ENCODE peak calls at places on chromosomes 12 and 14, in ten cellular contexts. One of them, this sample, is unnamed.

GRCh38 chr12:132146772-132147422 is 2.6 kb downstream of the NOC4L start:
- DNase-seq in LoVo: no peak
- DNase-seq in NCI-H1105: no peak
- DNase-seq in cardiac muscle cell: no peak
- DNase-seq in NCI-H2081: no peak
- DNase-seq in MCF 10A: no peak
- DNase-seq in T-helper 9 cell: no peak
- DNase-seq in naive B cell: no peak
- DNase-seq in omental fat pad: no peak
- DNase-seq in choroid plexus epithelial cell: no peak
- DNase-seq in this sample: no peak

GRCh38 chr12:76720068-76720467 is 43.8 kb upstream of the ZDHHC17 start:
- DNase-seq in NCI-H1105: no peak
- DNase-seq in NCI-H2081: no peak
- DNase-seq in MCF 10A: no peak
- DNase-seq in choroid plexus epithelial cell: peak
- DNase-seq in naive B cell: no peak
- DNase-seq in cardiac muscle cell: no peak
- DNase-seq in LoVo: peak
- DNase-seq in T-helper 9 cell: no peak
- DNase-seq in omental fat pad: no peak
- DNase-seq in this sample: peak

GRCh38 chr12:111741235-111741812 is 25.4 kb upstream of the ALDH2 start:
- DNase-seq in cardiac muscle cell: peak
- DNase-seq in NCI-H2081: peak
- DNase-seq in T-helper 9 cell: no peak
- DNase-seq in MCF 10A: no peak
- DNase-seq in LoVo: no peak
- DNase-seq in naive B cell: no peak
- DNase-seq in omental fat pad: no peak
- DNase-seq in NCI-H1105: no peak
- DNase-seq in choroid plexus epithelial cell: peak
- DNase-seq in this sample: no peak

GRCh38 chr12:88471641-88472040 is 108.6 kb downstream of the KITLG start:
- DNase-seq in cardiac muscle cell: peak
- DNase-seq in choroid plexus epithelial cell: peak
- DNase-seq in T-helper 9 cell: no peak
- DNase-seq in omental fat pad: no peak
- DNase-seq in LoVo: no peak
- DNase-seq in MCF 10A: peak
- DNase-seq in NCI-H1105: no peak
- DNase-seq in NCI-H2081: no peak
- DNase-seq in naive B cell: no peak
- DNase-seq in this sample: peak

GRCh38 chr12:2453076-2453806 is 341.5 kb upstream of the FKBP4 start:
- DNase-seq in T-helper 9 cell: no peak
- DNase-seq in LoVo: no peak
- DNase-seq in cardiac muscle cell: no peak
- DNase-seq in NCI-H1105: no peak
- DNase-seq in MCF 10A: no peak
- DNase-seq in naive B cell: no peak
- DNase-seq in NCI-H2081: no peak
- DNase-seq in choroid plexus epithelial cell: no peak
- DNase-seq in omental fat pad: no peak
- DNase-seq in this sample: no peak

GRCh38 chr14:98227000-98227726 is 1044.8 kb downstream of the BCL11B start:
- DNase-seq in MCF 10A: no peak
- DNase-seq in T-helper 9 cell: no peak
- DNase-seq in NCI-H2081: no peak
- DNase-seq in NCI-H1105: no peak
- DNase-seq in cardiac muscle cell: no peak
- DNase-seq in choroid plexus epithelial cell: no peak
- DNase-seq in omental fat pad: no peak
- DNase-seq in naive B cell: no peak
- DNase-seq in LoVo: no peak
- DNase-seq in this sample: no peak

GRCh38 chr14:76811561-76811960 is 1.1 kb downstream of the ANGEL1 start:
- DNase-seq in choroid plexus epithelial cell: peak
- DNase-seq in NCI-H2081: no peak
- DNase-seq in omental fat pad: no peak
- DNase-seq in naive B cell: no peak
- DNase-seq in NCI-H1105: no peak
- DNase-seq in T-helper 9 cell: no peak
- DNase-seq in LoVo: no peak
- DNase-seq in MCF 10A: peak
- DNase-seq in cardiac muscle cell: no peak
- DNase-seq in this sample: peak

GRCh38 chr12:96223411-96224218 is 29.4 kb downstream of the ELK3 start:
- DNase-seq in naive B cell: no peak
- DNase-seq in omental fat pad: no peak
- DNase-seq in choroid plexus epithelial cell: peak
- DNase-seq in NCI-H2081: no peak
- DNase-seq in NCI-H1105: no peak
- DNase-seq in MCF 10A: no peak
- DNase-seq in cardiac muscle cell: no peak
- DNase-seq in LoVo: no peak
- DNase-seq in T-helper 9 cell: no peak
- DNase-seq in this sample: no peak

GRCh38 chr12:57983150-57983857 is 41.9 kb downstream of the ATP23 start:
- DNase-seq in MCF 10A: peak
- DNase-seq in T-helper 9 cell: no peak
- DNase-seq in NCI-H1105: peak
- DNase-seq in LoVo: peak
- DNase-seq in naive B cell: peak
- DNase-seq in NCI-H2081: peak
- DNase-seq in choroid plexus epithelial cell: peak
- DNase-seq in cardiac muscle cell: peak
- DNase-seq in omental fat pad: no peak
- DNase-seq in this sample: peak

GRCh38 chr12:96422192-96422591 is 22.0 kb upstream of the CDK17 start:
- DNase-seq in NCI-H2081: no peak
- DNase-seq in choroid plexus epithelial cell: peak
- DNase-seq in naive B cell: no peak
- DNase-seq in NCI-H1105: no peak
- DNase-seq in T-helper 9 cell: no peak
- DNase-seq in cardiac muscle cell: peak
- DNase-seq in MCF 10A: no peak
- DNase-seq in LoVo: no peak
- DNase-seq in omental fat pad: no peak
- DNase-seq in this sample: peak

GRCh38 chr14:20460458-20461229 is 590 bp downstream of the PIP4P1 start:
- DNase-seq in NCI-H1105: peak
- DNase-seq in omental fat pad: no peak
- DNase-seq in LoVo: peak
- DNase-seq in T-helper 9 cell: peak
- DNase-seq in naive B cell: peak
- DNase-seq in cardiac muscle cell: no peak
- DNase-seq in MCF 10A: peak
- DNase-seq in choroid plexus epithelial cell: no peak
- DNase-seq in NCI-H2081: peak
- DNase-seq in this sample: no peak

GRCh38 chr12:70609739-70610491 is 27.3 kb downstream of the PTPRB start:
- DNase-seq in LoVo: peak
- DNase-seq in cardiac muscle cell: peak
- DNase-seq in NCI-H2081: peak
- DNase-seq in T-helper 9 cell: no peak
- DNase-seq in omental fat pad: no peak
- DNase-seq in NCI-H1105: peak
- DNase-seq in naive B cell: no peak
- DNase-seq in choroid plexus epithelial cell: no peak
- DNase-seq in MCF 10A: peak
- DNase-seq in this sample: peak

GRCh38 chr14:55530464-55530863 is 49.5 kb upstream of the KTN1 start:
- DNase-seq in NCI-H2081: no peak
- DNase-seq in T-helper 9 cell: no peak
- DNase-seq in NCI-H1105: no peak
- DNase-seq in choroid plexus epithelial cell: no peak
- DNase-seq in omental fat pad: no peak
- DNase-seq in MCF 10A: no peak
- DNase-seq in naive B cell: no peak
- DNase-seq in LoVo: no peak
- DNase-seq in cardiac muscle cell: no peak
- DNase-seq in this sample: no peak

GRCh38 chr14:102901633-102902032 is 20.8 kb upstream of the AMN start:
- DNase-seq in MCF 10A: no peak
- DNase-seq in omental fat pad: no peak
- DNase-seq in NCI-H2081: no peak
- DNase-seq in LoVo: no peak
- DNase-seq in naive B cell: peak
- DNase-seq in NCI-H1105: no peak
- DNase-seq in T-helper 9 cell: no peak
- DNase-seq in choroid plexus epithelial cell: no peak
- DNase-seq in cardiac muscle cell: no peak
- DNase-seq in this sample: no peak

GRCh38 chr14:75119056-75119455 is 7.8 kb downstream of the NEK9 start:
- DNase-seq in choroid plexus epithelial cell: peak
- DNase-seq in MCF 10A: peak
- DNase-seq in LoVo: no peak
- DNase-seq in cardiac muscle cell: peak
- DNase-seq in NCI-H2081: no peak
- DNase-seq in omental fat pad: no peak
- DNase-seq in T-helper 9 cell: no peak
- DNase-seq in naive B cell: no peak
- DNase-seq in NCI-H1105: no peak
- DNase-seq in this sample: peak

GRCh38 chr12:47577213-47577612 is 128.6 kb downstream of the RPAP3 start:
- DNase-seq in choroid plexus epithelial cell: no peak
- DNase-seq in MCF 10A: no peak
- DNase-seq in NCI-H2081: peak
- DNase-seq in cardiac muscle cell: no peak
- DNase-seq in naive B cell: no peak
- DNase-seq in T-helper 9 cell: no peak
- DNase-seq in NCI-H1105: peak
- DNase-seq in omental fat pad: no peak
- DNase-seq in LoVo: no peak
- DNase-seq in this sample: no peak

GRCh38 chr12:122516544-122517361 is 10.0 kb downstream of the RSRC2 start:
- DNase-seq in NCI-H1105: no peak
- DNase-seq in LoVo: no peak
- DNase-seq in NCI-H2081: no peak
- DNase-seq in choroid plexus epithelial cell: no peak
- DNase-seq in T-helper 9 cell: no peak
- DNase-seq in omental fat pad: no peak
- DNase-seq in cardiac muscle cell: no peak
- DNase-seq in naive B cell: no peak
- DNase-seq in MCF 10A: no peak
- DNase-seq in this sample: no peak

GRCh38 chr14:104206281-104206904 is 68.0 kb downstream of the KIF26A start:
- DNase-seq in NCI-H2081: peak
- DNase-seq in T-helper 9 cell: no peak
- DNase-seq in choroid plexus epithelial cell: peak
- DNase-seq in omental fat pad: no peak
- DNase-seq in LoVo: no peak
- DNase-seq in cardiac muscle cell: no peak
- DNase-seq in NCI-H1105: peak
- DNase-seq in naive B cell: no peak
- DNase-seq in MCF 10A: no peak
- DNase-seq in this sample: no peak

GRCh38 chr12:82504411-82504810 is 146.1 kb downstream of the METTL25 start:
- DNase-seq in NCI-H2081: no peak
- DNase-seq in omental fat pad: no peak
- DNase-seq in MCF 10A: no peak
- DNase-seq in LoVo: no peak
- DNase-seq in choroid plexus epithelial cell: no peak
- DNase-seq in naive B cell: no peak
- DNase-seq in cardiac muscle cell: peak
- DNase-seq in NCI-H1105: no peak
- DNase-seq in T-helper 9 cell: no peak
- DNase-seq in this sample: no peak

This sample was measured in bronchial epithelial cell.